ENCODE peak calls at places on chromosomes 11 and 22, in nine cellular contexts. F is tibial nerve; D is HCT116; J is stomach; W is gastrocnemius medialis; Z is CD8-positive, alpha-beta memory T cell; B is heart left ventricle; Q is left ventricle myocardium inferior; E is CD4-positive, CD25-positive, alpha-beta regulatory T cell. U is an unnamed sample.

GRCh38 chr11:125990244-125990643 is 44.4 kb downstream of the VSIG10L2 start:
- DNase-seq in B (peak; percentile 34), J (no peak), Q (no peak), F (no peak), D (no peak), Z (no peak), W (no peak), E (no peak), U (no peak)

GRCh38 chr22:24105661-24106060 is 75.6 kb upstream of the SUSD2 start:
- DNase-seq in E (no peak), B (peak; percentile 25), D (no peak), F (no peak), J (no peak), Z (no peak), W (no peak), Q (no peak), U (no peak)

GRCh38 chr11:102840018-102840417 is 3.4 kb downstream of the MMP3 start:
- DNase-seq in J (no peak), F (no peak), B (no peak), E (no peak), W (no peak), D (no peak), Z (no peak), Q (no peak), U (no peak)

GRCh38 chr11:119904636-119905035 is 175.6 kb upstream of the NECTIN1 start:
- DNase-seq in E (no peak), D (no peak), B (no peak), F (no peak), W (no peak), Q (no peak), Z (no peak), J (peak; percentile 85), U (no peak)

GRCh38 chr11:131371791-131372104 is 1.3 kb downstream of the NTM start:
- DNase-seq in W (no peak), Z (no peak), E (no peak), Q (no peak), D (no peak), J (no peak), F (no peak), B (no peak), U (no peak)

GRCh38 chr22:46446799-46447198 is 90.6 kb downstream of the CELSR1 start:
- DNase-seq in Z (no peak), E (no peak), B (no peak), D (no peak), F (no peak), J (no peak), Q (no peak), W (no peak), U (no peak)

GRCh38 chr22:50526849-50527801 is 1.7 kb upstream of the SCO2 start:
- DNase-seq in B (peak; percentile 74), D (no peak), F (no peak), W (no peak), Q (peak; percentile 65), E (peak; percentile 61), J (peak; percentile 72), Z (no peak), U (peak; percentile 91)

GRCh38 chr11:104694259-104695070 is 203.8 kb downstream of the CASP12 start:
- DNase-seq in J (no peak), D (no peak), B (no peak), W (no peak), F (no peak), Q (no peak), Z (no peak), E (no peak), U (no peak)

GRCh38 chr11:120219935-120220746 is 9.3 kb downstream of the OAF start:
- DNase-seq in D (no peak), Z (no peak), B (no peak), J (no peak), E (no peak), F (no peak), Q (peak; percentile 4), W (peak; percentile 25), U (no peak)

GRCh38 chr11:130464289-130464812 is 15.9 kb downstream of the ADAMTS15 start:
- DNase-seq in W (no peak), Q (no peak), Z (no peak), D (no peak), F (no peak), B (no peak), J (no peak), E (no peak), U (no peak)

GRCh38 chr22:50118557-50119168 is 28.9 kb downstream of the MOV10L1 start:
- DNase-seq in Q (no peak), E (no peak), W (no peak), B (no peak), D (no peak), Z (no peak), J (no peak), F (no peak), U (no peak)

GRCh38 chr22:28658448-28658847 is 21.2 kb downstream of the TTC28 start:
- DNase-seq in F (no peak), E (no peak), B (no peak), D (no peak), W (no peak), Z (no peak), J (no peak), Q (no peak), U (no peak)

GRCh38 chr11:71151561-71151960 is 100.8 kb downstream of the SHANK2 start:
- DNase-seq in Q (no peak), B (no peak), D (no peak), Z (no peak), F (no peak), E (no peak), J (no peak), W (no peak), U (no peak)

GRCh38 chr11:69515271-69516245 is 34.1 kb downstream of the LINC01488 start:
- DNase-seq in J (no peak), B (no peak), E (no peak), D (no peak), Z (peak; percentile 24), W (no peak), Q (no peak), F (no peak), U (peak; percentile 18)

GRCh38 chr11:61827573-61828378 is at the start of gene FADS2:
- DNase-seq in W (peak; percentile 64), Q (peak; percentile 92), Z (peak; percentile 70), D (no peak), F (peak; percentile 78), J (peak; percentile 57), E (peak; percentile 80), B (peak; percentile 96), U (peak; percentile 93)

GRCh38 chr22:49703391-49703926 is 124.2 kb downstream of the BRD1 start:
- DNase-seq in Q (no peak), W (no peak), E (no peak), F (peak; percentile 4), Z (peak; percentile 20), J (no peak), D (no peak), B (no peak), U (no peak)

GRCh38 chr11:72671144-72672099 is 2.8 kb downstream of the PDE2A start:
- DNase-seq in W (no peak), Q (no peak), J (no peak), Z (no peak), B (no peak), D (no peak), F (no peak), E (no peak), U (no peak)

GRCh38 chr22:38965614-38966378 is 8.4 kb downstream of the APOBEC3A start:
- DNase-seq in W (no peak), Z (peak; percentile 36), E (no peak), F (no peak), B (no peak), J (no peak), Q (no peak), D (no peak), U (no peak)

GRCh38 chr11:70611166-70611565 is 212.8 kb downstream of the CTTN start:
- DNase-seq in Q (no peak), B (no peak), Z (no peak), W (no peak), F (no peak), E (no peak), J (no peak), D (no peak), U (no peak)

GRCh38 chr22:39309364-39309861 is 10.0 kb downstream of the RPL3 start:
- DNase-seq in W (no peak), J (no peak), B (no peak), E (no peak), D (no peak), F (no peak), Q (no peak), Z (no peak), U (no peak)

GRCh38 chr11:100151944-100152343 is 535.1 kb upstream of the ARHGAP42 start:
- DNase-seq in J (no peak), E (no peak), Z (no peak), W (no peak), F (no peak), D (no peak), B (no peak), Q (no peak), U (no peak)

DNA sequence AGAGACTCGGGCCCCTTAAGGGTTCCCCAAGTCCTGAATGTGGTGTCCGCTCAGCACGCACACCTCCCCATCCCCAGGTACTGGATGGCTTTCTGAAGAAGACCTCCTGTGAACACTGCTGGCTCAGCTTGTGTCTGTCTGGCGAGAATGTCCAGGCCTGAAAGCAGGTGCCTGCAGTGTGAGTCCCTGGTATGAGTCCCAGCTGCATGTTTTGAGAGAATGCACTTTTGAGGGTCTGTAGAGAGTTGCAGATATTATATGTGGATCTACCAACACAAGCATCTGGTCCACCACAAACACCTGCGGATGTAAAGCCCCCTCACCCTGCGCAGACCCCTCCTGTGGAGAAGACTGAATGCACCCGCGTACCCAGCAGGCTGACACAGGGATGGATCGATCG is 1308.9 kb downstream of the TBC1D22A start:
- DNase-seq in F (no peak), J (no peak), W (no peak), Q (no peak), Z (no peak), E (no peak), D (no peak), B (no peak), U (no peak)
- H3K4me3 ChIP-seq in F (no peak overlapping the region), J (no peak overlapping the region), W (no peak overlapping the region), Q (no peak overlapping the region), Z (no peak overlapping the region), E (no peak overlapping the region), D (no peak overlapping the region), B (no peak overlapping the region), U (no peak overlapping the region)

GRCh38 chr22:37133304-37134018 is 16.3 kb downstream of the IL2RB start:
- DNase-seq in D (no peak), J (no peak), E (no peak), F (no peak), Z (no peak), B (no peak), Q (no peak), W (no peak), U (no peak)
- H3K27ac ChIP-seq in D (no peak overlapping the region), J (no peak overlapping the region), E (peak overlapping the region; percentile 35), F (no peak overlapping the region), Z (no peak overlapping the region), B (no peak overlapping the region), Q (no peak overlapping the region), W (no peak overlapping the region), U (no peak overlapping the region)

GRCh38 chr11:74162688-74163467 is 7.9 kb downstream of the C2CD3 start:
- DNase-seq in E (no peak), D (no peak), B (no peak), Z (no peak), F (no peak), J (no peak), Q (no peak), W (no peak), U (no peak)
- H3K36me3 ChIP-seq in E (peaks cover 47% of the 10 kb centered on the region), D (peaks cover 19% of the 10 kb centered on the region), B (no peaks in the 10 kb centered on the region), Z (peaks cover 13% of the 10 kb centered on the region), F (no peaks in the 10 kb centered on the region), J (no peaks in the 10 kb centered on the region), Q (peaks cover 58% of the 10 kb centered on the region), W (no peaks in the 10 kb centered on the region), U (peaks cover 73% of the 10 kb centered on the region)

GRCh38 chr11:93330446-93330984 is at the start of gene DEUP1:
- DNase-seq in J (peak; percentile 43), Z (no peak), W (no peak), B (peak; percentile 59), E (peak; percentile 6), F (no peak), Q (peak; percentile 38), D (no peak), U (peak; percentile 72)
- H3K4me3 ChIP-seq in J (peak within 1 kb of the TSS; percentile 49), Z (no peak within 1 kb of the TSS), W (no peak within 1 kb of the TSS), B (peak within 1 kb of the TSS; percentile 26), E (no peak within 1 kb of the TSS), F (no peak within 1 kb of the TSS), Q (peak within 1 kb of the TSS; percentile 61), D (no peak within 1 kb of the TSS), U (peak within 1 kb of the TSS; percentile 24)